ENCODE peak calls at places on chromosomes 16 and 17, in seven cellular contexts. W is trophoblast cell, E is fibroblast of the conjunctiva, G is A549, T is ELF-1, F is hippocampal formation, B is ELR. J is an unnamed sample.

GRCh38 chr17:32490101-32490482 is 3.3 kb downstream of the CDK5R1 start:
- DNase-seq in G (no peak), B (no peak), T (peak), E (no peak), F (no peak), W (no peak), J (peak)

GRCh38 chr16:12062343-12063003 is 85.9 kb downstream of the SNX29 start:
- DNase-seq in W (peak), F (no peak), G (no peak), B (peak), T (no peak), E (peak), J (no peak)

GRCh38 chr17:27481327-27481726 is 25.1 kb downstream of the KSR1 start:
- DNase-seq in F (no peak), E (no peak), G (no peak), W (peak), T (no peak), B (no peak), J (no peak)

GRCh38 chr16:15539197-15539596 is 103.8 kb downstream of the MARF1 start:
- DNase-seq in W (no peak), G (no peak), B (no peak), T (peak), E (no peak), F (no peak), J (peak)

GRCh38 chr16:85563515-85564276 is 49.4 kb upstream of the GSE1 start:
- DNase-seq in E (no peak), F (no peak), T (no peak), W (no peak), G (no peak), B (peak), J (no peak)

GRCh38 chr17:43784628-43785101 is 4.4 kb downstream of the CFAP97D1 start:
- DNase-seq in W (no peak), F (no peak), B (peak), T (no peak), E (no peak), G (no peak), J (no peak)

GRCh38 chr16:76265434-76266045 is 11.7 kb upstream of the CNTNAP4 start:
- DNase-seq in B (peak), T (peak), E (peak), F (no peak), W (peak), G (peak), J (peak)

GRCh38 chr16:11071829-11072228 is 127.5 kb downstream of the CLEC16A start:
- DNase-seq in F (no peak), G (no peak), B (no peak), T (no peak), W (no peak), E (no peak), J (no peak)

GRCh38 chr16:11877374-11877773 is 26.0 kb upstream of the RSL1D1 start:
- DNase-seq in T (no peak), B (peak), G (no peak), W (peak), F (no peak), E (no peak), J (no peak)

GRCh38 chr16:23026777-23027362 is 122.4 kb downstream of the USP31 start:
- DNase-seq in F (no peak), G (no peak), B (peak), E (no peak), W (peak), T (peak), J (peak)

GRCh38 chr16:77171750-77172635 is 19.0 kb upstream of the MON1B start:
- DNase-seq in E (peak), W (peak), G (peak), B (peak), T (peak), F (peak), J (no peak)

GRCh38 chr17:27741361-27741861 is 58.9 kb downstream of the NOS2 start:
- DNase-seq in F (no peak), T (no peak), W (no peak), E (no peak), B (peak), G (no peak), J (peak)

GRCh38 chr17:13822671-13823070 is 220.9 kb upstream of the HS3ST3A1 start:
- DNase-seq in E (no peak), G (no peak), W (no peak), B (no peak), F (no peak), T (no peak), J (no peak)

GRCh38 chr17:42920922-42921321 is 20.3 kb downstream of the G6PC1 start:
- DNase-seq in G (no peak), F (no peak), B (no peak), E (no peak), W (no peak), T (no peak), J (no peak)

GRCh38 chr17:48106802-48107136 is 797 bp upstream of the SNX11 start:
- DNase-seq in W (no peak), B (no peak), G (no peak), T (no peak), F (no peak), E (no peak), J (no peak)

GRCh38 chr16:6132121-6132520 is 1034.5 kb upstream of the EEF2KMT start:
- DNase-seq in E (no peak), B (no peak), T (no peak), G (no peak), W (no peak), F (no peak), J (no peak)

GRCh38 chr16:14401839-14402115 is 228.3 kb downstream of the PARN start:
- DNase-seq in T (no peak), B (no peak), F (no peak), E (no peak), G (no peak), W (no peak), J (no peak)

GRCh38 chr17:15213381-15214087 is 51.6 kb downstream of the PMP22 start:
- DNase-seq in F (no peak), E (peak), W (peak), B (peak), G (no peak), T (peak), J (no peak)

GRCh38 chr17:76054112-76054476 is 18.2 kb downstream of the SRP68 start:
- DNase-seq in G (peak), T (no peak), E (peak), F (no peak), B (peak), W (peak), J (no peak)

GRCh38 chr17:31660684-31661083 is 198.4 kb downstream of the COPRS start:
- DNase-seq in F (no peak), T (no peak), B (no peak), G (no peak), W (no peak), E (no peak), J (no peak)

GRCh38 chr17:6558276-6558675 is 1.9 kb upstream of the PITPNM3 start:
- DNase-seq in F (no peak), W (no peak), G (no peak), B (no peak), T (peak), E (no peak), J (no peak)

GRCh38 chr16:49850558-49851467 is 5.1 kb downstream of the ZNF423 start:
- DNase-seq in W (no peak), T (no peak), G (no peak), B (no peak), F (no peak), E (no peak), J (no peak)

GRCh38 chr16:89697616-89698331 is 3.7 kb downstream of the SPATA2L start:
- DNase-seq in E (no peak), B (no peak), F (no peak), G (no peak), W (no peak), T (no peak), J (no peak)

GRCh38 chr16:46658925-46659324 is 30.1 kb downstream of the VPS35 start:
- DNase-seq in W (peak), G (no peak), E (no peak), B (no peak), F (no peak), T (no peak), J (no peak)

GRCh38 chr17:56478836-56479447 is 114.6 kb upstream of the NOG start:
- DNase-seq in B (peak), W (peak), T (peak), E (no peak), F (no peak), G (peak), J (peak)

GRCh38 chr17:35766903-35767510 is 6.3 kb downstream of the C17orf50 start:
- DNase-seq in W (peak), F (peak), T (no peak), G (peak), E (no peak), B (peak), J (no peak)

GRCh38 chr17:44146375-44147346 is 4.9 kb downstream of the HROB start:
- DNase-seq in T (no peak), E (no peak), B (no peak), G (no peak), F (no peak), W (no peak), J (no peak)

GRCh38 chr17:63932008-63932561 is at the start of gene CD79B:
- DNase-seq in B (no peak), G (no peak), T (no peak), E (no peak), F (no peak), W (no peak), J (no peak)

GRCh38 chr17:57106836-57107497 is 21.9 kb downstream of the AKAP1 start:
- DNase-seq in G (no peak), F (no peak), W (no peak), T (no peak), B (no peak), E (no peak), J (no peak)

GRCh38 chr16:89670496-89671431 is 13.1 kb downstream of the SPATA33 start:
- DNase-seq in T (no peak), W (no peak), G (no peak), F (no peak), B (peak), E (no peak), J (no peak)

GRCh38 chr17:60157487-60158040 is 7.8 kb downstream of the CA4 start:
- DNase-seq in W (no peak), F (no peak), B (no peak), E (no peak), T (no peak), G (no peak), J (peak)

GRCh38 chr16:31009894-31010293 is 544 bp downstream of the STX1B start:
- DNase-seq in E (no peak), W (no peak), G (no peak), F (no peak), B (peak), T (no peak), J (no peak)

GRCh38 chr17:5513610-5514009 is 27.2 kb downstream of the MIS12 start:
- DNase-seq in E (no peak), W (no peak), F (no peak), B (no peak), G (no peak), T (no peak), J (no peak)

GRCh38 chr17:43349142-43349541 is 49.7 kb upstream of the ARL4D start:
- DNase-seq in G (no peak), E (no peak), B (no peak), W (no peak), T (no peak), F (no peak), J (no peak)

J was measured in H9.